ENCODE peak calls at places on chromosome 5, in nine cellular contexts. D, N, X, C, O, Z, H, M and R are unnamed samples.

GRCh38 chr5:114237766-114238165 is 124.1 kb upstream of the KCNN2 start:
- DNase-seq in D (no peak), O (no peak), X (peak), C (no peak), M (no peak), N (peak), Z (peak), H (peak), R (peak)

GRCh38 chr5:88724201-88724600 is 158.8 kb downstream of the MEF2C start:
- DNase-seq in O (no peak), M (no peak), X (peak), D (no peak), Z (no peak), H (no peak), N (no peak), C (no peak), R (no peak)

GRCh38 chr5:179272326-179273073 is 72.8 kb downstream of the ADAMTS2 start:
- DNase-seq in N (no peak), Z (no peak), M (no peak), H (no peak), X (no peak), O (no peak), D (no peak), C (peak), R (no peak)

GRCh38 chr5:154567155-154567554 is 89.1 kb upstream of the HAND1 start:
- DNase-seq in H (no peak), Z (no peak), N (no peak), C (no peak), X (no peak), O (no peak), D (no peak), M (no peak), R (no peak)

GRCh38 chr5:58348996-58349728 is 110.7 kb downstream of the PLK2 start:
- DNase-seq in C (no peak), D (no peak), O (no peak), M (no peak), Z (no peak), N (no peak), H (no peak), X (peak), R (peak)

GRCh38 chr5:142156839-142157463 is 48.4 kb downstream of the NDFIP1 start:
- DNase-seq in D (no peak), O (no peak), C (no peak), H (no peak), M (no peak), N (no peak), Z (no peak), X (no peak), R (no peak)

GRCh38 chr5:131281868-131282234 is 18.0 kb downstream of the CDC42SE2 start:
- DNase-seq in Z (no peak), C (no peak), O (no peak), M (no peak), X (no peak), D (no peak), N (no peak), H (no peak), R (no peak)

GRCh38 chr5:123882946-123883345 is 371.0 kb downstream of the CSNK1G3 start:
- DNase-seq in C (no peak), N (no peak), M (no peak), H (peak), O (no peak), Z (no peak), D (no peak), X (no peak), R (no peak)

GRCh38 chr5:157384971-157385709 is 74.9 kb upstream of the NIPAL4 start:
- DNase-seq in X (peak), N (no peak), D (no peak), H (peak), M (no peak), C (peak), Z (peak), O (no peak), R (peak)

GRCh38 chr5:124706729-124707361 is 39.6 kb downstream of the ZNF608 start:
- DNase-seq in X (peak), N (peak), O (no peak), C (peak), M (no peak), D (peak), Z (no peak), H (no peak), R (no peak)

GRCh38 chr5:134029156-134029555 is 24.4 kb upstream of the VDAC1 start:
- DNase-seq in Z (peak), D (no peak), N (no peak), M (no peak), X (peak), H (peak), C (no peak), O (no peak), R (peak)

GRCh38 chr5:132495672-132496630 is 5.4 kb upstream of the IRF1 start:
- DNase-seq in O (peak), M (peak), Z (no peak), D (peak), C (peak), H (peak), N (peak), X (peak), R (peak)

GRCh38 chr5:151633892-151634291 is 42.8 kb upstream of the FAT2 start:
- DNase-seq in H (no peak), X (no peak), O (no peak), D (no peak), M (no peak), Z (no peak), N (no peak), C (no peak), R (no peak)

GRCh38 chr5:61245486-61245885 is 83.2 kb upstream of the SMIM15 start:
- DNase-seq in C (no peak), D (no peak), M (no peak), N (no peak), Z (no peak), H (no peak), O (no peak), X (peak), R (no peak)

DNA sequence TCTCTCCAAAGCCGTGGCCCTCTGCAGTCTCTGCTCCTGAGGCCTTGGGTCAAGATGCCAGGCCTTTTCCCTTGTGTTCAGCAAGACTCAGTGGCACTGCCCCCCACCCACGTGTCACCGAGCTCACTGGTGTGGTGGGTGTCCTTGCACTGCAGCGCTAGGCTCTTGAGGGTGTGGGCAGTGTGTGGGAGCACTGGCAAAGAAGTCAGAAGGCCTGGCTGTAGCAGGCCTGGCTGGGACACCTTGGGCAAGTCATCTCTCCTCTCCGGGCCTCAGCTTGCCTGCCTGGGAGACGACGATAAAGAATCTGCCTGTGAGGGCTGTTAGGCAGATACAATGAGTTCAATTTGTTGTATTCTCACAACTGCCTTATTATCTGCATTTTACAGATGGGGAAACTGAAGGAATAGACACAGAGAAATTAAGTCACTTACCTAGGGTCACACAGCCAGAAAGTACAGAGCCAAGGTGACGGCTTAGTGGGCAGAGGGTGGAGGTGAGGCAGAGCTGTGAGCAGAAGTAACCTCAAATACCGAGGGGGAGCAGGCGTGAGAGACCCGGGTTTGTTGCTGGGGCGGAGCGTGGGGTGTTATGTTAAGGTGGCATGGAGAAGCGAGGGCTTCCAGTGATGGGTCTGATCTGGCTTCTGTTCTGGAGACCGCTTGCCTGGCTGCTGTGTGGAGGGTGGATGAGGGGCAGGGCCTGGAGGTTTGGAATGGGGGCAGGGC is 1.3 kb downstream of the TSPAN17 start:
- DNase-seq in C (no peak), N (no peak), D (no peak), M (peak), Z (no peak), O (no peak), H (no peak), X (peak), R (no peak)
- H3K4me3 ChIP-seq in C (peak), N (no peak), D (peak), M (peak), Z (peak), O (peak), H (peak), X (peak), R (peak)

GRCh38 chr5:173623789-173624188 is 7.3 kb upstream of the BOD1 start:
- DNase-seq in C (no peak), H (no peak), D (no peak), O (no peak), X (no peak), Z (no peak), N (no peak), M (no peak), R (no peak)
- H3K4me3 ChIP-seq in C (no peak), H (no peak), D (no peak), O (no peak), X (no peak), Z (no peak), N (no peak), M (no peak), R (no peak)

GRCh38 chr5:156325671-156326070 is 1.3 kb upstream of the SGCD start:
- DNase-seq in X (no peak), Z (no peak), O (no peak), C (no peak), H (no peak), M (no peak), D (no peak), N (no peak), R (no peak)

GRCh38 chr5:156328176-156328575 is 1.2 kb downstream of the SGCD start:
- DNase-seq in N (no peak), H (no peak), X (peak), C (no peak), M (no peak), Z (no peak), O (no peak), D (no peak), R (no peak)

GRCh38 chr5:156327306-156327705 is 342 bp downstream of the SGCD start:
- DNase-seq in D (no peak), M (no peak), Z (no peak), O (no peak), X (peak), H (no peak), C (no peak), N (no peak), R (no peak)

GRCh38 chr5:156328766-156329165 is 1.8 kb downstream of the SGCD start:
- DNase-seq in Z (no peak), C (no peak), O (no peak), H (no peak), M (no peak), N (no peak), X (peak), D (no peak), R (no peak)

GRCh38 chr5:156326718-156327259 is at the start of gene SGCD:
- DNase-seq in C (peak), O (no peak), D (peak), H (peak), X (peak), Z (peak), N (no peak), M (no peak), R (peak)
- H3K4me3 ChIP-seq in C (peak), O (no peak), D (peak), H (peak), X (peak), Z (peak), N (no peak), M (no peak), R (peak)

DNA sequence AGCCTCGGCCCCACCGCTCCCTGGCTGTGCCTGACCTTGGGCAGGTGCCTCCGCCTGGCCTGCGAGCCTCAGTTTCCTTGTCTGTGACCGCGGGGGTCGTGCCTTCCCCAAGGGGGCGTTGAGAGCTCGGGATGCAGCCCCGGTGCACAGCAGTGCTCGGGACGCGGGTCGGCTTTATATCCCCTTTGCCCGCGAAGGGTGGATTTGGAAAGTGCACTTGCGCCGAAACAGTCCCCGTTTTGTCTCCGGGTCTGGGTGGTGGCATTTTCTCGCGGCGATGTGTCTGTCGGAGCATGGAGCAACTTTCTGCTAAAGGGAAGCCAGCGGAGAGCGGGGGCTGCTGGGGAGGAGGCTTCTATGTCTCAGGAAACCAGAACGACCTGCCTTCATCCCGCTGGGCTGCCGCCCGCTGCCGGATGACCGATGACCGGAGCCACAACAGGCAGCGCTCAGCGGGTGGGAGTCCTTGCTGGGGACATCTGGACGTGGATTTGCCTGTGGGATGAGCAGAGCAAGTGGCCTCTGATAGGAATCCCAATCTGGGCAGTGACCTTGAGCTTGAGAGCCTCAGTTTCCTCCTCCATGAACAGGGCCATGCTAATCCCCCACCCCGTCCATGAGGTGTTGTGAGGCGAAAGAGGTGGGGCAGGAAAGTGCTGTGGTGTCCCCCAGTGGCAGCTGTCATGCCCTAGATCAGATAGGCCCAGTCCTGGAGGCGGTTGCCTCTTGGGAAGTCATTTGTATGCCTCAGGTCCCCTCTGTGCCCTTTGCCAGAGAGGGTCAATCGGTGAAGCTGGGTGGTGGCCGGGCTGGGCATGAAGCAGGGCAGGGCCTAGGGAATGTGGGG is 651 bp downstream of the HRH2 start:
- DNase-seq in M (peak), D (peak), H (no peak), N (no peak), O (no peak), C (no peak), Z (no peak), X (no peak), R (no peak)
- H3K4me3 ChIP-seq in M (peak), D (peak), H (peak), N (no peak), O (peak), C (peak), Z (no peak), X (no peak), R (no peak)

GRCh38 chr5:41186143-41186542 is 27.2 kb downstream of the C6 start:
- DNase-seq in Z (no peak), M (no peak), N (no peak), O (no peak), X (no peak), C (no peak), D (no peak), H (no peak), R (no peak)

GRCh38 chr5:41176952-41177351 is 36.4 kb downstream of the C6 start:
- DNase-seq in C (no peak), H (no peak), Z (no peak), M (no peak), X (peak), O (no peak), D (no peak), N (no peak), R (no peak)

GRCh38 chr5:41181691-41182564 is 31.4 kb downstream of the C6 start:
- DNase-seq in C (no peak), N (no peak), Z (no peak), O (no peak), X (no peak), D (no peak), H (no peak), M (no peak), R (no peak)

DNA sequence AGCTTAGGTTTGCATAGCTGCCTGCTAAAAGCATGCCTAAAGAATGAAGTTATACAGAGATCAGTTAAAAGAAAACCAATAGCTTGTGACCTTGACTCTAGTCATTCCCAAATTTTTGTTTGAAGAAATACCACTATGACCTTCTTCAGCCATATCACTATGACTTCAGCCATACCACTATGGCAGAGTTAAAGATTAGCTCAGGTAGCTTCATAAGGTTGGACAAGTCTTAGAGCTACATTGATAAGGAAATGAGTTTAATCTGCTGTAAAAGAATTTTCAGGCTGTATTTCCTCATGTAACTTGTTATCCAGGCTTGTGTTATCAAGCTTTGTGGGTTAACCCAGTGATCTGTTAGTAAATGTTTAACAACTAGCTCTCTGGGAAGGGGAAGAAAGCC is 30.7 kb downstream of the C6 start:
- DNase-seq in N (no peak), D (no peak), H (no peak), O (no peak), C (no peak), X (no peak), Z (no peak), M (no peak), R (no peak)
- H3K4me3 ChIP-seq in N (no peak), D (no peak), H (no peak), O (no peak), C (no peak), X (no peak), Z (no peak), M (no peak), R (no peak)

DNA sequence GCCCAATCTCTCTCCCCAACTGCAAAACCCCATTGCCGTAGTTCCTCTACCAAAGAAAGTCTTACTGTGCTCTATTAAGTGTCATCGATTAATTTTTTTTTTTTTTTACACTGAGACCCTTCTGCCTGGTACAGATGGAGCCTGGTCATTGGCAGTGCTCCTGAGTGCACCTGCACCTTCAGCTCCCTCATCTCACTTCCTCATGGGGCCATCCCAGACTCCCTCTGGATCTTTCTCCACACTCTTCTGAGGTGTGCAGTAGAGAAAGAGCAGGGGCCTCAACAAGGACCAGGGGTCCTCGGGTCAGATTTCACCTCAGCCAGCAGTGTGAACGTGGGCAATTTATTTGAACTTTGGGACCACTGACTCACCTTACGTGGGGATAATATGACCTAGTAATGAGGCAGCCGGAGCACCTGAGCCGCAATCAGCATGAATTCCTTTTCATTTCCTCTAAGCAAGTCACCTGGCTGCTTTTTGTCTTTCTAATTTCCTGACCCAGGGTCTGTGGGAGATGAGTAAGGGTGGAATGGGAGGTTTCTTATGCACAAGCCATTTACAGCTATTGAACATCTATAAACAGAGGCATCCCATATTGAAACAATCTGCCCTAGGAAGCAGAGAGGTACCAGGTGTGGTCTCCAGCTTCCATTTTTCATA is 22.3 kb upstream of the GABRP start:
- DNase-seq in N (no peak), H (no peak), M (no peak), Z (no peak), X (no peak), C (no peak), D (no peak), O (no peak), R (no peak)
- H3K4me3 ChIP-seq in N (no peak), H (no peak), M (no peak), Z (no peak), X (no peak), C (no peak), D (no peak), O (no peak), R (no peak)

GRCh38 chr5:100840769-100841168 is 62.3 kb downstream of the ST8SIA4 start:
- DNase-seq in N (peak), Z (no peak), O (no peak), X (no peak), D (no peak), M (no peak), H (no peak), C (no peak), R (no peak)

GRCh38 chr5:100852051-100852450 is 51.0 kb downstream of the ST8SIA4 start:
- DNase-seq in C (no peak), O (no peak), M (no peak), Z (no peak), D (no peak), H (no peak), N (no peak), X (no peak), R (no peak)

GRCh38 chr5:100841358-100842076 is 61.6 kb downstream of the ST8SIA4 start:
- DNase-seq in C (no peak), M (no peak), N (peak), Z (no peak), D (no peak), X (no peak), H (peak), O (no peak), R (no peak)

DNA sequence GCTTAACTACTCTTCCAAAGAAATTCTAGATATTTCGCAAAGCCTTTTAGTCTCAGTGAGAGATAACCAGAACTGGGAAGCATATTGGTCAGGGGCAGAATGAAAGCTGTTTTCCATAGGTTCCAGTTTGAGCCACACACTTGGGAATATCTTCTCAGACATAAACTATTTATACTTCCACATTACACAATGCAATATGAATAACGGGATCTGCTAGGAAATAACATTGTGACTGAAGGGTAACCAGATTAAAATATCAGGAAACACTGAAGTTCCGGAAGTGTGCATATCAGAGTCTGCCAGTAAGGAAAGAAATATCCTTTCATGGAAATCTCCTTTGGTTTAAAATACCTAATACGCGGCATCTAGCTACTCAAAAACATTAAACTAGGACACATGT is 56.4 kb downstream of the ST8SIA4 start:
- DNase-seq in Z (no peak), H (no peak), O (no peak), D (no peak), M (no peak), N (no peak), X (peak), C (no peak), R (no peak)
- H3K4me3 ChIP-seq in Z (no peak), H (no peak), O (no peak), D (no peak), M (no peak), N (no peak), X (no peak), C (peak), R (no peak)